ENCODE peak calls at places on chromosome 5, in five cellular contexts. L is stimulated activated CD8-positive, alpha-beta memory T cell treated with anti-CD3 and anti-CD28 coated beads, Interleukin-12 subunit alpha, Interleukin-12 subunit beta, amount 100 ng/mL, for 1 hour; P is tibial nerve; C is Kasumi-1; E is SJSA1. J is an unnamed sample.
A peak's percentile ranks its signal among the peaks of the same experiment; 100 is the strongest.

GRCh38 chr5:60196382-60197113 is 303.0 kb upstream of the PDE4D start:
- DNase-seq in L (no peak), E (peak; percentile 54), C (no peak), P (peak; percentile 14), J (peak; percentile 96)

GRCh38 chr5:90437663-90438062 is 28.1 kb upstream of the CETN3 start:
- DNase-seq in P (no peak), C (no peak), E (no peak), L (no peak), J (no peak)

GRCh38 chr5:172453206-172453985 is 929 bp downstream of the SH3PXD2B start:
- DNase-seq in L (no peak), E (peak; percentile 86), P (no peak), C (peak; percentile 62), J (peak; percentile 77)

GRCh38 chr5:116444373-116445058 is 130.1 kb downstream of the SEMA6A start:
- DNase-seq in P (no peak), E (no peak), C (no peak), L (no peak), J (no peak)

GRCh38 chr5:173010547-173011464 is 27.2 kb downstream of the ATP6V0E1 start:
- DNase-seq in C (no peak), L (no peak), P (peak; percentile 53), E (peak; percentile 55), J (peak; percentile 65)

GRCh38 chr5:175516933-175517823 is 38.8 kb downstream of the SFXN1 start:
- DNase-seq in E (peak; percentile 27), P (no peak), L (peak; percentile 18), C (no peak), J (no peak)

GRCh38 chr5:40240111-40240510 is 439.6 kb upstream of the PTGER4 start:
- DNase-seq in E (no peak), C (no peak), P (no peak), L (no peak), J (peak; percentile 25)

GRCh38 chr5:145568581-145568980 is 266.6 kb downstream of the PRELID2 start:
- DNase-seq in C (no peak), E (no peak), L (no peak), P (no peak), J (peak; percentile 50)

GRCh38 chr5:95718738-95719137 is 12.4 kb upstream of the RHOBTB3 start:
- DNase-seq in P (no peak), C (no peak), E (no peak), L (no peak), J (no peak)

GRCh38 chr5:111930905-111931461 is 174.0 kb upstream of the NREP start:
- DNase-seq in L (no peak), E (no peak), C (peak; percentile 39), P (no peak), J (peak; percentile 89)

GRCh38 chr5:33257807-33258491 is 182.8 kb upstream of the TARS1 start:
- DNase-seq in E (no peak), L (no peak), C (peak; percentile 20), P (no peak), J (peak; percentile 91)

GRCh38 chr5:16791036-16791705 is 144.9 kb downstream of the MYO10 start:
- DNase-seq in L (no peak), P (peak; percentile 69), C (peak; percentile 81), E (no peak), J (peak; percentile 69)

GRCh38 chr5:119453045-119453383 is 717 bp downstream of the HSD17B4 start:
- DNase-seq in L (no peak), P (peak; percentile 24), E (no peak), C (peak; percentile 50), J (peak; percentile 37)

GRCh38 chr5:123344819-123345426 is 78.3 kb downstream of the CEP120 start:
- DNase-seq in E (no peak), L (no peak), C (peak; percentile 74), P (peak; percentile 28), J (peak; percentile 50)

GRCh38 chr5:137146402-137146889 is 352.7 kb downstream of the SPOCK1 start:
- DNase-seq in L (no peak), P (peak; percentile 71), C (no peak), E (peak; percentile 86), J (peak; percentile 100)

GRCh38 chr5:160166973-160167622 is 47.8 kb upstream of the PWWP2A start:
- DNase-seq in P (no peak), L (no peak), E (no peak), C (no peak), J (no peak)

GRCh38 chr5:135149956-135150723 is 116.1 kb upstream of the PITX1 start:
- DNase-seq in P (no peak), E (peak; percentile 41), C (no peak), L (no peak), J (no peak)

GRCh38 chr5:82694886-82695285 is 382.3 kb downstream of the TMEM167A start:
- DNase-seq in L (no peak), E (no peak), P (no peak), C (no peak), J (no peak)

GRCh38 chr5:102865510-102866314 is 110.6 kb downstream of the PAM start:
- DNase-seq in C (peak; percentile 23), E (peak; percentile 91), L (no peak), P (peak; percentile 49), J (peak; percentile 94)

GRCh38 chr5:36958612-36959011 is 82.0 kb downstream of the NIPBL start:
- DNase-seq in C (no peak), P (no peak), E (no peak), L (no peak), J (no peak)

GRCh38 chr5:172827843-172828242 is 6.2 kb upstream of the ERGIC1 start:
- DNase-seq in L (no peak), E (no peak), C (no peak), P (no peak), J (no peak)

GRCh38 chr5:158754018-158754514 is 345.6 kb downstream of the EBF1 start:
- DNase-seq in P (no peak), E (no peak), C (no peak), L (no peak), J (peak; percentile 90)

GRCh38 chr5:134769206-134769605 is 10.6 kb downstream of the DDX46 start:
- DNase-seq in C (no peak), E (no peak), L (no peak), P (no peak), J (peak; percentile 58)

GRCh38 chr5:15796557-15796956 is 296.6 kb downstream of the FBXL7 start:
- DNase-seq in L (no peak), P (no peak), E (no peak), C (no peak), J (no peak)

GRCh38 chr5:543755-544674 is 19.8 kb upstream of the SLC9A3 start:
- DNase-seq in C (peak; percentile 78), P (peak; percentile 27), E (peak; percentile 40), L (peak; percentile 12), J (no peak)

GRCh38 chr5:72407541-72407940 is 87.4 kb downstream of the PTCD2 start:
- DNase-seq in P (no peak), L (no peak), E (no peak), C (no peak), J (peak; percentile 52)

GRCh38 chr5:123997354-123998215 is 485.6 kb downstream of the CSNK1G3 start:
- DNase-seq in E (peak; percentile 55), C (no peak), P (no peak), L (no peak), J (peak; percentile 85)

GRCh38 chr5:146006470-146006869 is 70.1 kb downstream of the SH3RF2 start:
- DNase-seq in P (no peak), E (no peak), L (no peak), C (peak; percentile 91), J (no peak)